ENCODE peak calls at places on chromosomes 12 and 14, in seven cellular contexts. H is retina, C is left ventricle myocardium superior, U is GM20000, J is cardiac fibroblast, Y is testis, A is lower lobe of right lung. P is an unnamed sample.

GRCh38 chr12:6630696-6631095 is 5.1 kb downstream of the LPAR5 start:
- DNase-seq in H (no peak), C (no peak), U (no peak), J (no peak), Y (no peak), A (no peak), P (no peak)

GRCh38 chr12:92619730-92620684 is 82.8 kb upstream of the PLEKHG7 start:
- DNase-seq in H (no peak), C (no peak), U (no peak), J (no peak), Y (no peak), A (no peak), P (no peak)

GRCh38 chr14:101518611-101519048 is 42.7 kb upstream of the DIO3 start:
- DNase-seq in H (no peak), C (no peak), U (no peak), J (no peak), Y (peak), A (peak), P (no peak)

GRCh38 chr12:14874882-14875281 is 10.8 kb downstream of the MGP start:
- DNase-seq in H (no peak), C (no peak), U (no peak), J (no peak), Y (no peak), A (no peak), P (no peak)

GRCh38 chr14:49953196-49953595 is 60.3 kb downstream of the ARF6 start:
- DNase-seq in H (no peak), C (no peak), U (no peak), J (no peak), Y (no peak), A (no peak), P (no peak)

GRCh38 chr12:100672075-100672592 is 98.7 kb downstream of the GAS2L3 start:
- DNase-seq in H (no peak), C (no peak), U (peak), J (no peak), Y (peak), A (peak), P (peak)

GRCh38 chr14:48771717-48772116 is 814.5 kb downstream of the RPS29 start:
- DNase-seq in H (no peak), C (no peak), U (no peak), J (no peak), Y (no peak), A (no peak), P (no peak)

GRCh38 chr12:101857043-101857558 is 20.3 kb upstream of the DRAM1 start:
- DNase-seq in H (no peak), C (no peak), U (no peak), J (peak), Y (no peak), A (no peak), P (no peak)

GRCh38 chr12:7354521-7354920 is 50.6 kb downstream of the ACSM4 start:
- DNase-seq in H (no peak), C (no peak), U (no peak), J (no peak), Y (no peak), A (no peak), P (no peak)

GRCh38 chr12:93223440-93224426 is 154.0 kb upstream of the NUDT4 start:
- DNase-seq in H (no peak), C (no peak), U (no peak), J (peak), Y (no peak), A (no peak), P (no peak)

GRCh38 chr12:97464241-97465011 is 1.8 kb downstream of the RMST start:
- DNase-seq in H (peak), C (no peak), U (no peak), J (no peak), Y (no peak), A (no peak), P (no peak)

GRCh38 chr12:93824514-93825500 is 147.6 kb downstream of the CRADD start:
- DNase-seq in H (peak), C (no peak), U (no peak), J (peak), Y (no peak), A (no peak), P (no peak)

GRCh38 chr14:21385170-21385904 is 1.5 kb upstream of the SUPT16H start:
- DNase-seq in H (no peak), C (no peak), U (peak), J (no peak), Y (no peak), A (no peak), P (peak)

GRCh38 chr12:42094277-42094676 is 50.4 kb downstream of the GXYLT1 start:
- DNase-seq in H (no peak), C (no peak), U (no peak), J (peak), Y (no peak), A (no peak), P (no peak)

GRCh38 chr12:102093319-102093718 is 26.6 kb downstream of the NUP37 start:
- DNase-seq in H (no peak), C (no peak), U (no peak), J (peak), Y (no peak), A (no peak), P (no peak)

GRCh38 chr12:47222960-47223847 is 143.4 kb upstream of the AMIGO2 start:
- DNase-seq in H (no peak), C (no peak), U (no peak), J (peak), Y (peak), A (no peak), P (no peak)

GRCh38 chr12:46108721-46109120 is 118.3 kb upstream of the SCAF11 start:
- DNase-seq in H (no peak), C (no peak), U (peak), J (no peak), Y (no peak), A (no peak), P (peak)

GRCh38 chr12:82650627-82651337 is 35.9 kb upstream of the TMTC2 start:
- DNase-seq in H (no peak), C (no peak), U (peak), J (peak), Y (no peak), A (no peak), P (no peak)

GRCh38 chr12:40002178-40003169 is 103.4 kb downstream of the SLC2A13 start:
- DNase-seq in H (no peak), C (no peak), U (no peak), J (no peak), Y (no peak), A (no peak), P (no peak)

GRCh38 chr12:121894633-121895032 is 6.0 kb downstream of the PSMD9 start:
- DNase-seq in H (no peak), C (no peak), U (no peak), J (peak), Y (peak), A (no peak), P (no peak)

GRCh38 chr12:9378430-9378835 is 170.2 kb upstream of the PZP start:
- DNase-seq in H (no peak), C (no peak), U (no peak), J (no peak), Y (peak), A (no peak), P (no peak)

P was measured in germinal center.